ENCODE peak calls at places on chromosomes 1 and 21, in six cellular contexts. Y, Z, T, C, V and O are unnamed samples.

GRCh38 chr1:21639594-21640041 is 29.5 kb downstream of the RAP1GAP start:
- DNase-seq in Y (no peak), T (peak; percentile 23), V (no peak), Z (no peak), C (no peak), O (no peak)

GRCh38 chr1:168567568-168567967 is 8.8 kb upstream of the XCL1 start:
- DNase-seq in T (no peak), Y (no peak), Z (no peak), V (no peak), C (no peak), O (no peak)

GRCh38 chr1:29688477-29689365 is 452.4 kb downstream of the PTPRU start:
- DNase-seq in T (peak; percentile 53), V (no peak), C (no peak), Y (no peak), Z (no peak), O (peak; percentile 53)

GRCh38 chr1:100585774-100586173 is 47.8 kb downstream of the GPR88 start:
- DNase-seq in C (no peak), T (no peak), Y (no peak), V (no peak), Z (peak; percentile 49), O (no peak)

GRCh38 chr1:51878616-51879336 is at the start of gene NRDC:
- DNase-seq in T (peak; percentile 100), C (peak; percentile 100), Z (peak; percentile 100), V (peak; percentile 98), Y (peak; percentile 100), O (peak; percentile 99)

GRCh38 chr1:170634293-170634692 is 29.6 kb upstream of the PRRX1 start:
- DNase-seq in Z (no peak), T (peak; percentile 10), Y (no peak), V (no peak), C (no peak), O (peak; percentile 13)

GRCh38 chr1:20081331-20081810 is 11.4 kb downstream of the PLA2G5 start:
- DNase-seq in V (no peak), Y (no peak), C (no peak), T (no peak), Z (no peak), O (no peak)

GRCh38 chr1:87203890-87204289 is 124.8 kb upstream of the LMO4 start:
- DNase-seq in Z (no peak), Y (no peak), V (no peak), T (peak; percentile 69), C (no peak), O (peak; percentile 71)

GRCh38 chr1:43688594-43689000 is 18.7 kb upstream of the ST3GAL3 start:
- DNase-seq in V (no peak), C (no peak), T (peak; percentile 30), Y (no peak), Z (no peak), O (peak; percentile 50)

GRCh38 chr1:30267046-30267445 is 456.3 kb downstream of the MATN1 start:
- DNase-seq in V (no peak), T (no peak), Y (no peak), Z (no peak), C (no peak), O (no peak)

GRCh38 chr1:201559679-201560162 is 20.8 kb downstream of the NAV1 start:
- DNase-seq in T (peak; percentile 80), V (peak; percentile 58), Z (no peak), C (peak; percentile 80), Y (peak; percentile 56), O (peak; percentile 62)

GRCh38 chr1:163231385-163231784 is 28.7 kb upstream of the RGS5 start:
- DNase-seq in Z (peak; percentile 18), V (no peak), Y (no peak), T (no peak), C (no peak), O (peak; percentile 5)

GRCh38 chr21:44596068-44596725 is 3.9 kb upstream of the KRTAP10-6 start:
- DNase-seq in Y (no peak), V (no peak), C (no peak), Z (no peak), T (peak; percentile 36), O (peak; percentile 25)

GRCh38 chr1:6037338-6037762 is 8.3 kb upstream of the KCNAB2 start:
- DNase-seq in T (no peak), Y (no peak), Z (no peak), V (no peak), C (peak; percentile 20), O (no peak)

GRCh38 chr1:149843302-149844041 is 55.9 kb upstream of the BOLA1 start:
- DNase-seq in Y (peak; percentile 14), T (peak; percentile 15), C (no peak), V (no peak), Z (no peak), O (peak; percentile 21)

GRCh38 chr21:42636535-42636914 is 16.9 kb upstream of the PDE9A start:
- DNase-seq in Y (no peak), Z (no peak), V (no peak), T (peak; percentile 92), C (no peak), O (peak; percentile 93)

GRCh38 chr1:32907435-32907834 is 6.2 kb upstream of the TMEM54 start:
- DNase-seq in Z (no peak), T (no peak), C (no peak), V (no peak), Y (no peak), O (no peak)

GRCh38 chr1:236235116-236235515 is 46.6 kb downstream of the ERO1B start:
- DNase-seq in Z (no peak), T (no peak), C (no peak), V (no peak), Y (no peak), O (no peak)

GRCh38 chr1:94590203-94591137 is 48.9 kb upstream of the F3 start:
- DNase-seq in Y (no peak), Z (no peak), V (no peak), C (no peak), T (no peak), O (no peak)

GRCh38 chr1:33682371-33682770 is 181.5 kb upstream of the HMGB4 start:
- DNase-seq in Z (peak; percentile 87), C (no peak), T (no peak), V (no peak), Y (no peak), O (peak; percentile 8)

GRCh38 chr21:42670884-42671283 is 17.5 kb downstream of the PDE9A start:
- DNase-seq in Z (no peak), C (no peak), Y (no peak), T (no peak), V (no peak), O (no peak)

GRCh38 chr1:35655196-35655595 is 13.9 kb upstream of the PSMB2 start:
- DNase-seq in Y (no peak), Z (no peak), T (no peak), C (no peak), V (no peak), O (no peak)

GRCh38 chr1:53552146-53552940 is 93.1 kb downstream of the DMRTB1 start:
- DNase-seq in Y (no peak), T (no peak), C (no peak), V (no peak), Z (peak; percentile 89), O (no peak)

GRCh38 chr1:33342041-33342723 is 21.3 kb upstream of the A3GALT2 start:
- DNase-seq in Y (no peak), Z (peak; percentile 97), T (peak; percentile 91), C (peak; percentile 69), V (peak; percentile 31), O (peak; percentile 95)

DNA sequence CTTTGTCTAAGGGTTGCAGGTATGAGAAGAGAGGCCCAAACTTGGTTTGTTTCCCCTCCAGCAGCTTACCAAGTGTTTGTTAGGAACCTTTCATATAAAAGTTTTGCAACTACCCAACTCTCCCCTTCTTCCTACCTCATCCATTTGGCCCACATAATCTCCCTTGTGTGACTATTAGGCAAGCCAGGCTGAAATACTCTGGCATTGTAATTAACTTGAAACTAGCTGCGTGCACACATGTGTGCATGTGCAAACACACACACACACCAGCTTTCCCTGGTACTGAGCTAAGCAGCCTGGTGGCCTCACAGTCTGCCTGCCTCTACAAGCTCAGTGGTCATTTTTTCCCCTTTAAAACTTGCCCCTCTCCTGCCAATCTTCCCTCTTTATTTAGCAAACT is 161.2 kb upstream of the CAMK1G start:
- DNase-seq in V (no peak), T (no peak), Y (no peak), Z (no peak), C (no peak), O (no peak)
- H3K4me3 ChIP-seq in V (no peak overlapping the region), T (no peak overlapping the region), Y (no peak overlapping the region), Z (no peak overlapping the region), C (no peak overlapping the region), O (no peak overlapping the region)

GRCh38 chr1:154407021-154407865 is 2.1 kb downstream of the IL6R start:
- DNase-seq in C (no peak), Z (no peak), T (peak; percentile 87), V (peak; percentile 75), Y (no peak), O (peak; percentile 89)
- H3K4me3 ChIP-seq in C (peak overlapping the region; percentile 67), Z (no peak overlapping the region), T (peak overlapping the region; percentile 94), V (peak overlapping the region; percentile 63), Y (peak overlapping the region; percentile 48), O (peak overlapping the region; percentile 97)

GRCh38 chr1:159250817-159251216 is 46.1 kb downstream of the ACKR1 start:
- DNase-seq in V (no peak), C (no peak), Z (no peak), Y (no peak), T (no peak), O (no peak)
- H3K4me3 ChIP-seq in V (no peak overlapping the region), C (no peak overlapping the region), Z (no peak overlapping the region), Y (no peak overlapping the region), T (no peak overlapping the region), O (no peak overlapping the region)

GRCh38 chr1:15155191-15155590 is 1.6 kb downstream of the TMEM51 start:
- DNase-seq in C (no peak), T (no peak), V (no peak), Z (no peak), Y (no peak), O (no peak)

GRCh38 chr1:15157524-15158399 is 4.2 kb downstream of the TMEM51 start:
- DNase-seq in Y (no peak), Z (no peak), V (no peak), C (no peak), T (no peak), O (no peak)

GRCh38 chr1:15154480-15155036 is 1.0 kb downstream of the TMEM51 start:
- DNase-seq in Y (no peak), C (no peak), T (peak; percentile 56), V (no peak), Z (no peak), O (peak; percentile 30)

GRCh38 chr1:15156807-15157380 is 3.3 kb downstream of the TMEM51 start:
- DNase-seq in V (no peak), C (no peak), Z (no peak), Y (no peak), T (no peak), O (no peak)

DNA sequence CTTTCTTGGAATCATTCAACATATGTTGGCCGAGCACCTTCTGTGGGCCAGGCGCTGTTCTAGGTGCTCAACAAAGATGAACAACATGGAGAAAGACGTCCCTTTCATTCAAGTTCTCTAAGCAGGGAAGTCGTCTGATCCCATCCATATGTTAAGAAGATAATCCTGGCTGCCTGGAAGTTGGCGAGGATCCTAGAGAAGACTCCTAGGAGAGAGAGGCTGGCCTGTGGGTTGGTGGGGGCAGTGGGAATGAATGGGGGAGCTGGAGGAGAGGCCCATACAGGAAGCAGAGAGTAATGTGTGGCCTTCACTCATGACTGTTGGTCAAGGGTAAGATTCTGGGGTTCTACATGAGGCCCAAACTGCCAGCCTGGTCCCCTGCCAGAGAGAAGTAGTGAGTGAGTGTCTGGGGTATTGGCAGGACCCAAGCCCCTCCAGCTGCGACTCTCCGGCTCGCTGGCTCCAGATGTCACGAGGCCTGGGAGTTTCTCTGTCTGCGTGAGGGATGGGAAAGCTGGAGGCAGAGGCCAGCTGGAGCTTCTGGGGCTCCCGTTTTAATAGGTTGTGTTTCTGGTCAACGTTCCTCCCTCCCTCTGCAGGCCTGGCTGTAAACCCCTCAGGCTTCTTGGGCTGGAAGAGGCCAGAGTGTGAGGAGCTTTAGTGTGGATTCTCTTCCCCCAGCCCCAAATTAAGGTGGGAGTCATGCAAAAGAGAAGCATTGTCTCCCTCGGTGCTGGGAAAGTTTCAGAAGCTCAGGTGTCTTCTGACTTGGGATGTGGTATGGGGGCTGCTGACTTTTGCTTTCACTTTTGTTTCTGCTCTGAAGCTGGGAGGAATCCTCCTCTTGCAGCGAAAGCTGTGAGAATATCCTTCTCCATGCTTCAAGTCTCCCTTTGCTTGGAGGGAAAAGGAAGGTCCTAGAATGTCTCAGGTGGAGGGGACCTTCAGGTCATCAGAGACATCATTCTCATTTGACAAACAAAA is 2.5 kb downstream of the TMEM51 start:
- DNase-seq in V (no peak), Z (no peak), T (no peak), C (no peak), Y (no peak), O (no peak)
- H3K4me3 ChIP-seq in V (peak overlapping the region; percentile 8), Z (no peak overlapping the region), T (no peak overlapping the region), C (no peak overlapping the region), Y (no peak overlapping the region), O (no peak overlapping the region)